ENCODE peak calls at places on chromosomes 6 and 20, in six cellular contexts. P is body of pancreas; H is stimulated activated CD4-positive, alpha-beta T cell treated with anti-CD3 and anti-CD28 coated beads, Interleukin-4, amount 100 ng/mL, for 1 hour; B is AG04450; R is stromal cell of bone marrow; M is astrocyte of the cerebellum. A is an unnamed sample.

GRCh38 chr6:107811591-107812218 is 12.4 kb downstream of the SCML4 start:
- DNase-seq in P (peak; percentile 51), H (no peak), B (no peak), R (no peak), M (no peak), A (no peak)

GRCh38 chr20:7038029-7038428 is 270.5 kb downstream of the BMP2 start:
- DNase-seq in P (no peak), H (no peak), B (no peak), R (peak; percentile 31), M (peak; percentile 20), A (no peak)

GRCh38 chr6:52580905-52581304 is 4.0 kb upstream of the TRAM2 start:
- DNase-seq in P (no peak), H (no peak), B (no peak), R (no peak), M (no peak), A (no peak)

GRCh38 chr6:97176468-97176867 is 106.5 kb downstream of the MMS22L start:
- DNase-seq in P (no peak), H (no peak), B (no peak), R (no peak), M (no peak), A (no peak)

GRCh38 chr6:16764188-16764950 is 3.1 kb upstream of the ATXN1 start:
- DNase-seq in P (no peak), H (no peak), B (no peak), R (no peak), M (no peak), A (no peak)

GRCh38 chr6:38982470-38982869 is 66.1 kb upstream of the GLP1R start:
- DNase-seq in P (no peak), H (no peak), B (no peak), R (no peak), M (no peak), A (no peak)

GRCh38 chr20:17835941-17836861 is 132.4 kb downstream of the SNX5 start:
- DNase-seq in P (peak; percentile 74), H (no peak), B (peak; percentile 70), R (peak; percentile 93), M (peak; percentile 97), A (no peak)

GRCh38 chr6:156395276-156395675 is 381.9 kb upstream of the ARID1B start:
- DNase-seq in P (no peak), H (peak; percentile 53), B (no peak), R (no peak), M (no peak), A (no peak)

GRCh38 chr20:34622821-34623451 is 54.0 kb downstream of the PIGU start:
- DNase-seq in P (no peak), H (no peak), B (no peak), R (no peak), M (no peak), A (no peak)

GRCh38 chr6:26104457-26105108 is 17.4 kb downstream of the HFE start:
- DNase-seq in P (peak; percentile 36), H (no peak), B (no peak), R (no peak), M (no peak), A (no peak)

GRCh38 chr20:45416917-45417316 is 976 bp downstream of the PIGT start:
- DNase-seq in P (no peak), H (no peak), B (no peak), R (no peak), M (no peak), A (no peak)

GRCh38 chr6:16316741-16317251 is 78.4 kb downstream of the GMPR start:
- DNase-seq in P (peak; percentile 57), H (no peak), B (no peak), R (peak; percentile 84), M (no peak), A (peak; percentile 30)

GRCh38 chr20:57611605-57612311 is 8.5 kb downstream of the ZBP1 start:
- DNase-seq in P (peak; percentile 46), H (no peak), B (no peak), R (no peak), M (no peak), A (no peak)

GRCh38 chr6:168303982-168304751 is 15.4 kb downstream of the DACT2 start:
- DNase-seq in P (no peak), H (no peak), B (no peak), R (no peak), M (no peak), A (no peak)

GRCh38 chr6:68468244-68468884 is 166.7 kb upstream of the ADGRB3 start:
- DNase-seq in P (no peak), H (no peak), B (no peak), R (no peak), M (no peak), A (peak; percentile 53)

GRCh38 chr20:53343433-53343832 is 250.2 kb downstream of the ZNF217 start:
- DNase-seq in P (peak; percentile 77), H (no peak), B (no peak), R (no peak), M (no peak), A (no peak)

GRCh38 chr6:101803146-101803545 is 409.6 kb downstream of the GRIK2 start:
- DNase-seq in P (no peak), H (no peak), B (no peak), R (no peak), M (no peak), A (no peak)

GRCh38 chr6:145087034-145087433 is 648.3 kb downstream of the EPM2A start:
- DNase-seq in P (no peak), H (no peak), B (no peak), R (no peak), M (peak; percentile 33), A (no peak)